ENCODE peak calls at places on chromosomes 7 and 10, in four cellular contexts. P is A549, J is ovary, C is stomach. Y is an unnamed sample.

GRCh38 chr7:47846117-47846836 is 102.0 kb downstream of the PKD1L1 start:
- DNase-seq in J (no peak), C (no peak), P (peak; percentile 55), Y (no peak)

GRCh38 chr7:108454674-108455523 is 1.3 kb downstream of the NRCAM start:
- DNase-seq in P (peak; percentile 61), J (no peak), C (no peak), Y (no peak)

GRCh38 chr7:104156842-104157277 is 51.0 kb downstream of the ORC5 start:
- DNase-seq in P (peak; percentile 5), J (no peak), C (no peak), Y (no peak)

GRCh38 chr7:80253237-80253636 is 118.6 kb downstream of the GNAI1 start:
- DNase-seq in P (no peak), C (no peak), J (no peak), Y (no peak)

GRCh38 chr10:59879363-59879935 is 26.9 kb downstream of the CCDC6 start:
- DNase-seq in J (no peak), P (no peak), C (no peak), Y (no peak)

GRCh38 chr7:118861581-118861980 is 637.1 kb downstream of the ANKRD7 start:
- DNase-seq in P (no peak), J (no peak), C (no peak), Y (no peak)

GRCh38 chr10:50506861-50507573 is 116.7 kb downstream of the SGMS1 start:
- DNase-seq in C (no peak), P (no peak), J (no peak), Y (peak; percentile 29)

GRCh38 chr7:44549457-44549856 is 8.3 kb upstream of the NPC1L1 start:
- DNase-seq in J (no peak), P (no peak), C (no peak), Y (no peak)

GRCh38 chr7:21412953-21413352 is 14.9 kb upstream of the SP4 start:
- DNase-seq in C (no peak), P (no peak), J (no peak), Y (no peak)

GRCh38 chr7:98531717-98532116 is 85.4 kb upstream of the NPTX2 start:
- DNase-seq in P (no peak), J (no peak), C (no peak), Y (no peak)

GRCh38 chr7:63114371-63114985 is 884.2 kb upstream of the ZNF722 start:
- DNase-seq in J (peak; percentile 21), P (no peak), C (no peak), Y (no peak)

GRCh38 chr7:84085147-84085546 is 109.4 kb downstream of the SEMA3A start:
- DNase-seq in J (no peak), C (no peak), P (no peak), Y (no peak)

GRCh38 chr7:36473454-36474282 is 84.0 kb downstream of the ANLN start:
- DNase-seq in J (no peak), P (peak; percentile 28), C (peak; percentile 39), Y (no peak)

GRCh38 chr10:31939797-31940708 is 11.4 kb upstream of the ARHGAP12 start:
- DNase-seq in J (no peak), P (no peak), C (no peak), Y (no peak)

GRCh38 chr10:31936933-31937332 is 8.3 kb upstream of the ARHGAP12 start:
- DNase-seq in C (no peak), P (no peak), J (no peak), Y (no peak)

GRCh38 chr10:31935678-31936077 is 7.0 kb upstream of the ARHGAP12 start:
- DNase-seq in C (no peak), J (no peak), P (no peak), Y (no peak)

GRCh38 chr10:31936086-31936485 is 7.5 kb upstream of the ARHGAP12 start:
- DNase-seq in P (no peak), C (no peak), J (no peak), Y (no peak)

GRCh38 chr10:31937371-31937770 is 8.7 kb upstream of the ARHGAP12 start:
- DNase-seq in C (no peak), P (no peak), J (no peak), Y (no peak)
- H3K27ac ChIP-seq in C (peak overlapping the region; percentile 72), P (peak overlapping the region; percentile 89), J (no peak overlapping the region), Y (peak overlapping the region; percentile 61)

DNA sequence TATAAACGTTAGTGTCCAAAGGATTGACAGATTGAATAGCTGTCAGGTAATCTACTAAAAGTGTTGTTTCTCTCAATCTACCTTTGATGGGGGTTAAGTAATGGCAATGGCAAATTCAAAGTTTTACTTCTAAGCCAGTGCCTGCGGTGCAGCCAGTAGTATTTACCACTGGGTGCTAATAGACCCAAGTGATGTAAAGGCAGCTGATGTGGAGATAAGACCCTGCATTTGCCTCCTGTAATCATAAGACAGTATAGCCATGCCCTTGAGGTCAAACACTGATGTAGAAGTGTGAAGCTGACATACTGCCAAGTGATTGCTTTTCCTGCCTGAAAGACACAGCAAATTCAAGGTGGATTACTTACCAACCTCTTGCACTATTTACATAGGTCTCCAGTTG is 572.0 kb downstream of the GRID1 start:
- DNase-seq in P (no peak), C (no peak), J (no peak), Y (no peak)
- TF ChIP-seq EP300 in P (no peak), C (no peak), J (no peak), Y (no peak)

DNA sequence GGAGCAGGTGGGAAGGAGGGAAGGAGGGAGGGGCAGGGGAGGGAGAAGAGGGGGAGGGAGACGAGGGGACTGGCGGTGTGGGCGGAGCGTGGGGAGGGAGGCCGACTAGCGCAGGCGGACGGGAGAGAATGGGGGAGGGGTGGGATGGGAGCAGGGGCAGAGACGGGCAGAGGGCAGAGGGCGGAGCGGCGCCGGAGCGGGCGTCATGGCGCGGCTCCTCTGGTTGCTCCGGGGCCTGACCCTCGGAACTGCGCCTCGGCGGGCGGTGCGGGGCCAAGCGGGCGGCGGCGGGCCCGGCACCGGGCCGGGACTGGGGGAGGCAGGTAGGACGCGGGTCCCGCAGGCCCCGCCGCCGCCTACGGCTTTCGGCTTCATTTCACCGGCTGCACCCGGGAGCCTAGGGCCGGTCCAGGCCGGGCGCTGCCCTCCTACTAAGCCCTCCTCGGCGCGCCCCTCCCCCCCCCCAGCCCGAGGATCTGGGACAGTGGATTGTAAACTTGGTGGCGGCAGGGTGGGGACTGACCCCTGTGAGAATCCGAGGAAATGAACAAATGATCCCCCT is at the start of gene MSRB2:
- DNase-seq in C (peak; percentile 91), P (peak; percentile 84), J (peak; percentile 96), Y (peak; percentile 88)
- TF ChIP-seq POLR2A in C (peak; percentile 54), P (peak; percentile 94), J (peak; percentile 84), Y (peak; percentile 76)

GRCh38 chr10:82660983-82661382 is 786.0 kb downstream of the NRG3 start:
- DNase-seq in J (no peak), C (no peak), P (no peak), Y (no peak)

GRCh38 chr10:82660205-82660604 is 785.2 kb downstream of the NRG3 start:
- DNase-seq in C (no peak), J (no peak), P (no peak), Y (no peak)
- H3K27ac ChIP-seq in C (no peak overlapping the region), J (no peak overlapping the region), P (no peak overlapping the region), Y (no peak overlapping the region)

GRCh38 chr7:74480861-74481417 is 27.2 kb downstream of the GTF2IRD1 start:
- DNase-seq in P (no peak), C (peak; percentile 53), J (peak; percentile 65), Y (peak; percentile 57)

GRCh38 chr7:74478671-74479065 is 25.0 kb downstream of the GTF2IRD1 start:
- DNase-seq in J (no peak), C (no peak), P (no peak), Y (no peak)

GRCh38 chr7:74477188-74477587 is 23.5 kb downstream of the GTF2IRD1 start:
- DNase-seq in P (no peak), J (no peak), C (no peak), Y (no peak)

GRCh38 chr7:74479961-74480829 is 26.5 kb downstream of the GTF2IRD1 start:
- DNase-seq in J (peak; percentile 85), P (no peak), C (peak; percentile 86), Y (peak; percentile 59)

DNA sequence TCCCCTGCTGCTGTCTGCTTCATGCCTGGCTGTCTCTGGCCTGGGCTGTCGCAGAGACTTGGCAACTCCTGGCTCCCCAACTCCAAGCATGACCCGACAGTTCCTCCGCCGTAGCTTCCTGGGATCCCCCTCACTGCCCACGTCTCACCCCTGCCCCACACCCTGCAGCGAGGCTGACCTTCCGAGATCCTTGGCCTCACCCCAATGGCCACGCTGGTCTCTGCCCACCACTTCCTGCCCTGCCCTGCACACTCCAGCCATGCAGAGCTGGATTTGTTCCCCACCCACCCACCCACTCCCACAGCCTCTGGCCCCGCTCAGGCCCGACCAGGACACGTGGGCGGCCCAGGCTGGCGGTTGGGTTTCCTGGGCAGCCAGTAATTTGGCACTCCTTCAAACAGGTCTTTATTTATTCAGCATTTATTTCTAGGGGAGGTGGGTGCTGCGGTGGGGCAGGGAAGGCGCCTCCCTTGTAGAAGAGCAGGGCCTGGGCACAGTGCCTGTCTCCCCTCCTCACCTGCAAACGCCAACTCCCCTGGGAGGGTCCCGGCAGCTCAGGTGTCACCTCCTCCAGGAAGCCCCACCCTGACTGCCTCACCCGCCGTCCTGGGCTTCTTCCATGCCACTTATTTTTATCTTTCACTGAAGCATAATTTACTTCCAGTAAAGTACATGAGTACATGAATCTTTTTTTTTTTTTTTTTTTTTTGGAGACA is 25.5 kb downstream of the GTF2IRD1 start:
- DNase-seq in P (no peak), J (peak; percentile 50), C (peak; percentile 53), Y (no peak)
- TF ChIP-seq EP300 in P (peak; percentile 59), J (no peak), C (no peak), Y (no peak)

DNA sequence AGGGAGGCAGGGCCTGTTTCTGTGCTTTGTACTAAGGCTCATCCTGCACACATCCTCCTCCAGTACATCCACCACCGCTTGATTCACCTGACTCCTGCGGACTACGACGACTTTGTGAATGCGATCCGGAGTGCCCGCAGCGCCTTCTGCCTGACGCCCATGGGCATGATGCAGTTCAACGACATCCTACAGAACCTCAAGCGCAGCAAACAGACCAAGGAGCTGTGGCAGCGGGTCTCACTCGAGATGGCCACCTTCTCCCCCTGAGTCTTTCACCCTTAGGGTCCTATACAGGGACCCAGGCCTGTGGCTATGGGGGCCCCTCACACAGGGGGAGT is 10.2 kb downstream of the NDST2 start:
- DNase-seq in C (no peak), J (no peak), P (no peak), Y (no peak)
- TF ChIP-seq POLR2A in C (no peak), J (no peak), P (no peak), Y (no peak)

DNA sequence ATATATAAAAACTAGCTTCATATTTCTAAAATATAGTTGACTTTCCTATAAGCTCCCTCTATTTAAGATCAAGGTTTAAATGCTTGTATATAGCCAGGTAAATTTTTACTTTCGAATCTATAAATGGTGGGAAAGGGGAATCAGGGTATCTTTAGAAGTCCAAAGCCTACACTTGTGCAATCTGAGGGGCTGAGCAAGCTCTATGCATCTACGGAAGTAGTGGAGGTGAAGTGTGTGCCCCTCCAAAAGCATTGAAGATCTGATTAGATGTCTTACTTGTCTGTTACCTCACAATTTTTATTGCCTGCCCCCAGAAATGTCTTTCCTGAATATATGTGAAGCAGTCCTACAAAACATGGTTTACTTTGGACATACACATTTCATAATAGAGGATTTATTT is 1.6 kb downstream of the AKAP9 start:
- DNase-seq in C (no peak), P (no peak), J (no peak), Y (no peak)
- H3K27ac ChIP-seq in C (peak overlapping the region; percentile 95), P (no peak overlapping the region), J (no peak overlapping the region), Y (no peak overlapping the region)

GRCh38 chr10:124629842-124630241 is 114.3 kb downstream of the FAM53B start:
- DNase-seq in C (no peak), P (no peak), J (no peak), Y (no peak)
- TF ChIP-seq EP300 in C (no peak), P (no peak), J (no peak), Y (no peak)

GRCh38 chr10:95508730-95509129 is 52.4 kb downstream of the SORBS1 start:
- DNase-seq in J (no peak), P (no peak), C (no peak), Y (no peak)
- TF ChIP-seq POLR2A in J (no peak), P (no peak), C (no peak), Y (no peak)

Y was measured in tibial nerve.